ENCODE peak calls at places on chromosomes 11 and 22, in eight cellular contexts. One of them, this sample, is unnamed.

GRCh38 chr11:69499216-69499945 is 17.9 kb downstream of the LINC01488 start:
- DNase-seq in NCI-H460: no peak
- DNase-seq in HFF-Myc: no peak
- DNase-seq in activated B cell treated with CpG ODN at 0.5 μM for 24 hours: no peak
- DNase-seq in GM10248: no peak
- DNase-seq in NCI-H774: no peak
- DNase-seq in GM12891: no peak
- DNase-seq in AG04450: no peak
- DNase-seq in this sample: no peak

GRCh38 chr11:70398834-70399680 is 728 bp downstream of the CTTN start:
- DNase-seq in NCI-H460: no peak
- DNase-seq in HFF-Myc: no peak
- DNase-seq in activated B cell treated with CpG ODN at 0.5 μM for 24 hours: no peak
- DNase-seq in GM10248: peak; percentile 69
- DNase-seq in NCI-H774: no peak
- DNase-seq in GM12891: peak; percentile 66
- DNase-seq in AG04450: no peak
- DNase-seq in this sample: no peak

GRCh38 chr11:116598036-116598435 is 174.8 kb downstream of the BUD13 start:
- DNase-seq in NCI-H460: no peak
- DNase-seq in HFF-Myc: no peak
- DNase-seq in activated B cell treated with CpG ODN at 0.5 μM for 24 hours: no peak
- DNase-seq in GM10248: no peak
- DNase-seq in NCI-H774: no peak
- DNase-seq in GM12891: no peak
- DNase-seq in AG04450: no peak
- DNase-seq in this sample: no peak

GRCh38 chr11:86582898-86583297 is 89.5 kb downstream of the ME3 start:
- DNase-seq in NCI-H460: no peak
- DNase-seq in HFF-Myc: no peak
- DNase-seq in activated B cell treated with CpG ODN at 0.5 μM for 24 hours: no peak
- DNase-seq in GM10248: no peak
- DNase-seq in NCI-H774: no peak
- DNase-seq in GM12891: no peak
- DNase-seq in AG04450: no peak
- DNase-seq in this sample: no peak

GRCh38 chr11:76769071-76769560 is 14.0 kb upstream of the TSKU start:
- DNase-seq in NCI-H460: peak; percentile 79
- DNase-seq in HFF-Myc: no peak
- DNase-seq in activated B cell treated with CpG ODN at 0.5 μM for 24 hours: no peak
- DNase-seq in GM10248: no peak
- DNase-seq in NCI-H774: no peak
- DNase-seq in GM12891: no peak
- DNase-seq in AG04450: no peak
- DNase-seq in this sample: no peak

GRCh38 chr11:123301696-123302400 is 106.8 kb upstream of the CLMP start:
- DNase-seq in NCI-H460: peak; percentile 26
- DNase-seq in HFF-Myc: no peak
- DNase-seq in activated B cell treated with CpG ODN at 0.5 μM for 24 hours: peak; percentile 65
- DNase-seq in GM10248: peak; percentile 89
- DNase-seq in NCI-H774: peak; percentile 37
- DNase-seq in GM12891: peak; percentile 81
- DNase-seq in AG04450: no peak
- DNase-seq in this sample: no peak

GRCh38 chr22:35958334-35958733 is 70.3 kb downstream of the RBFOX2 start:
- DNase-seq in NCI-H460: no peak
- DNase-seq in HFF-Myc: no peak
- DNase-seq in activated B cell treated with CpG ODN at 0.5 μM for 24 hours: no peak
- DNase-seq in GM10248: no peak
- DNase-seq in NCI-H774: no peak
- DNase-seq in GM12891: no peak
- DNase-seq in AG04450: no peak
- DNase-seq in this sample: no peak

GRCh38 chr22:43812890-43813289 is 785 bp upstream of the EFCAB6 start:
- DNase-seq in NCI-H460: no peak
- DNase-seq in HFF-Myc: no peak
- DNase-seq in activated B cell treated with CpG ODN at 0.5 μM for 24 hours: no peak
- DNase-seq in GM10248: no peak
- DNase-seq in NCI-H774: no peak
- DNase-seq in GM12891: no peak
- DNase-seq in AG04450: no peak
- DNase-seq in this sample: no peak

GRCh38 chr22:26847046-26847445 is 189.7 kb downstream of the MIAT start:
- DNase-seq in NCI-H460: no peak
- DNase-seq in HFF-Myc: no peak
- DNase-seq in activated B cell treated with CpG ODN at 0.5 μM for 24 hours: no peak
- DNase-seq in GM10248: no peak
- DNase-seq in NCI-H774: no peak
- DNase-seq in GM12891: no peak
- DNase-seq in AG04450: no peak
- DNase-seq in this sample: no peak

GRCh38 chr11:78216571-78217287 is 28.0 kb downstream of the USP35 start:
- DNase-seq in NCI-H460: no peak
- DNase-seq in HFF-Myc: no peak
- DNase-seq in activated B cell treated with CpG ODN at 0.5 μM for 24 hours: no peak
- DNase-seq in GM10248: no peak
- DNase-seq in NCI-H774: no peak
- DNase-seq in GM12891: no peak
- DNase-seq in AG04450: no peak
- DNase-seq in this sample: no peak

GRCh38 chr11:73597340-73597955 is 464 bp downstream of the FAM168A start:
- DNase-seq in NCI-H460: no peak
- DNase-seq in HFF-Myc: no peak
- DNase-seq in activated B cell treated with CpG ODN at 0.5 μM for 24 hours: no peak
- DNase-seq in GM10248: no peak
- DNase-seq in NCI-H774: no peak
- DNase-seq in GM12891: no peak
- DNase-seq in AG04450: no peak
- DNase-seq in this sample: no peak

GRCh38 chr22:28548411-28548810 is 131.2 kb downstream of the TTC28 start:
- DNase-seq in NCI-H460: no peak
- DNase-seq in HFF-Myc: no peak
- DNase-seq in activated B cell treated with CpG ODN at 0.5 μM for 24 hours: no peak
- DNase-seq in GM10248: no peak
- DNase-seq in NCI-H774: no peak
- DNase-seq in GM12891: no peak
- DNase-seq in AG04450: no peak
- DNase-seq in this sample: no peak

GRCh38 chr11:114774599-114775365 is 96.5 kb downstream of the NXPE2 start:
- DNase-seq in NCI-H460: no peak
- DNase-seq in HFF-Myc: no peak
- DNase-seq in activated B cell treated with CpG ODN at 0.5 μM for 24 hours: no peak
- DNase-seq in GM10248: peak; percentile 33
- DNase-seq in NCI-H774: peak; percentile 67
- DNase-seq in GM12891: peak; percentile 24
- DNase-seq in AG04450: peak; percentile 11
- DNase-seq in this sample: no peak

GRCh38 chr11:9351321-9351881 is 33.1 kb upstream of the IPO7 start:
- DNase-seq in NCI-H460: no peak
- DNase-seq in HFF-Myc: no peak
- DNase-seq in activated B cell treated with CpG ODN at 0.5 μM for 24 hours: no peak
- DNase-seq in GM10248: no peak
- DNase-seq in NCI-H774: no peak
- DNase-seq in GM12891: no peak
- DNase-seq in AG04450: no peak
- DNase-seq in this sample: no peak

GRCh38 chr22:49979587-49980264 is 19.2 kb downstream of the PIM3 start:
- DNase-seq in NCI-H460: peak; percentile 30
- DNase-seq in HFF-Myc: no peak
- DNase-seq in activated B cell treated with CpG ODN at 0.5 μM for 24 hours: no peak
- DNase-seq in GM10248: no peak
- DNase-seq in NCI-H774: no peak
- DNase-seq in GM12891: no peak
- DNase-seq in AG04450: no peak
- DNase-seq in this sample: no peak

GRCh38 chr22:19895160-19895849 is 40.6 kb upstream of the GNB1L start:
- DNase-seq in NCI-H460: no peak
- DNase-seq in HFF-Myc: no peak
- DNase-seq in activated B cell treated with CpG ODN at 0.5 μM for 24 hours: no peak
- DNase-seq in GM10248: no peak
- DNase-seq in NCI-H774: no peak
- DNase-seq in GM12891: no peak
- DNase-seq in AG04450: no peak
- DNase-seq in this sample: no peak

GRCh38 chr11:130400793-130401483 is 27.5 kb downstream of the ADAMTS8 start:
- DNase-seq in NCI-H460: no peak
- DNase-seq in HFF-Myc: no peak
- DNase-seq in activated B cell treated with CpG ODN at 0.5 μM for 24 hours: no peak
- DNase-seq in GM10248: no peak
- DNase-seq in NCI-H774: no peak
- DNase-seq in GM12891: no peak
- DNase-seq in AG04450: peak; percentile 61
- DNase-seq in this sample: no peak

GRCh38 chr11:2744166-2744565 is 44.4 kb upstream of the KCNQ1OT1 start:
- DNase-seq in NCI-H460: no peak
- DNase-seq in HFF-Myc: no peak
- DNase-seq in activated B cell treated with CpG ODN at 0.5 μM for 24 hours: no peak
- DNase-seq in GM10248: no peak
- DNase-seq in NCI-H774: no peak
- DNase-seq in GM12891: no peak
- DNase-seq in AG04450: no peak
- DNase-seq in this sample: no peak

GRCh38 chr11:75492181-75492820 is 33.4 kb downstream of the GDPD5 start:
- DNase-seq in NCI-H460: no peak
- DNase-seq in HFF-Myc: no peak
- DNase-seq in activated B cell treated with CpG ODN at 0.5 μM for 24 hours: peak; percentile 27
- DNase-seq in GM10248: peak; percentile 64
- DNase-seq in NCI-H774: no peak
- DNase-seq in GM12891: peak; percentile 50
- DNase-seq in AG04450: no peak
- DNase-seq in this sample: no peak

GRCh38 chr11:73716153-73717056 is 44.5 kb downstream of the RAB6A start:
- DNase-seq in NCI-H460: no peak
- DNase-seq in HFF-Myc: no peak
- DNase-seq in activated B cell treated with CpG ODN at 0.5 μM for 24 hours: no peak
- DNase-seq in GM10248: peak; percentile 20
- DNase-seq in NCI-H774: peak; percentile 12
- DNase-seq in GM12891: no peak
- DNase-seq in AG04450: no peak
- DNase-seq in this sample: no peak

GRCh38 chr11:19895776-19896175 is 183.1 kb downstream of the NAV2 start:
- DNase-seq in NCI-H460: no peak
- DNase-seq in HFF-Myc: no peak
- DNase-seq in activated B cell treated with CpG ODN at 0.5 μM for 24 hours: no peak
- DNase-seq in GM10248: no peak
- DNase-seq in NCI-H774: no peak
- DNase-seq in GM12891: no peak
- DNase-seq in AG04450: no peak
- DNase-seq in this sample: no peak

GRCh38 chr11:105265859-105266258 is 126.3 kb upstream of the CARD18 start:
- DNase-seq in NCI-H460: no peak
- DNase-seq in HFF-Myc: no peak
- DNase-seq in activated B cell treated with CpG ODN at 0.5 μM for 24 hours: no peak
- DNase-seq in GM10248: no peak
- DNase-seq in NCI-H774: no peak
- DNase-seq in GM12891: no peak
- DNase-seq in AG04450: no peak
- DNase-seq in this sample: no peak

GRCh38 chr22:41048791-41049717 is 43.3 kb upstream of the EP300 start:
- DNase-seq in NCI-H460: no peak
- DNase-seq in HFF-Myc: peak; percentile 57
- DNase-seq in activated B cell treated with CpG ODN at 0.5 μM for 24 hours: no peak
- DNase-seq in GM10248: no peak
- DNase-seq in NCI-H774: no peak
- DNase-seq in GM12891: no peak
- DNase-seq in AG04450: peak; percentile 59
- DNase-seq in this sample: peak; percentile 54

GRCh38 chr11:5831196-5831829 is 10.4 kb downstream of the OR52E6 start:
- DNase-seq in NCI-H460: no peak
- DNase-seq in HFF-Myc: no peak
- DNase-seq in activated B cell treated with CpG ODN at 0.5 μM for 24 hours: no peak
- DNase-seq in GM10248: no peak
- DNase-seq in NCI-H774: no peak
- DNase-seq in GM12891: no peak
- DNase-seq in AG04450: no peak
- DNase-seq in this sample: no peak

GRCh38 chr11:33027846-33028536 is 11.4 kb upstream of the TCP11L1 start:
- DNase-seq in NCI-H460: no peak
- DNase-seq in HFF-Myc: no peak
- DNase-seq in activated B cell treated with CpG ODN at 0.5 μM for 24 hours: no peak
- DNase-seq in GM10248: no peak
- DNase-seq in NCI-H774: no peak
- DNase-seq in GM12891: no peak
- DNase-seq in AG04450: no peak
- DNase-seq in this sample: no peak

GRCh38 chr22:35367331-35367886 is 13.5 kb upstream of the HMOX1 start:
- DNase-seq in NCI-H460: no peak
- DNase-seq in HFF-Myc: no peak
- DNase-seq in activated B cell treated with CpG ODN at 0.5 μM for 24 hours: peak; percentile 49
- DNase-seq in GM10248: no peak
- DNase-seq in NCI-H774: no peak
- DNase-seq in GM12891: no peak
- DNase-seq in AG04450: no peak
- DNase-seq in this sample: no peak

GRCh38 chr22:46641829-46642266 is 21.7 kb downstream of the GRAMD4 start:
- DNase-seq in NCI-H460: no peak
- DNase-seq in HFF-Myc: no peak
- DNase-seq in activated B cell treated with CpG ODN at 0.5 μM for 24 hours: no peak
- DNase-seq in GM10248: no peak
- DNase-seq in NCI-H774: no peak
- DNase-seq in GM12891: no peak
- DNase-seq in AG04450: peak; percentile 27
- DNase-seq in this sample: no peak

GRCh38 chr11:77027275-77027674 is 6.9 kb upstream of the B3GNT6 start:
- DNase-seq in NCI-H460: no peak
- DNase-seq in HFF-Myc: no peak
- DNase-seq in activated B cell treated with CpG ODN at 0.5 μM for 24 hours: no peak
- DNase-seq in GM10248: no peak
- DNase-seq in NCI-H774: no peak
- DNase-seq in GM12891: no peak
- DNase-seq in AG04450: no peak
- DNase-seq in this sample: no peak

GRCh38 chr11:92527467-92527866 is 302.8 kb downstream of the FAT3 start:
- DNase-seq in NCI-H460: no peak
- DNase-seq in HFF-Myc: no peak
- DNase-seq in activated B cell treated with CpG ODN at 0.5 μM for 24 hours: no peak
- DNase-seq in GM10248: no peak
- DNase-seq in NCI-H774: no peak
- DNase-seq in GM12891: no peak
- DNase-seq in AG04450: no peak
- DNase-seq in this sample: no peak

GRCh38 chr11:78325274-78325781 is 92.3 kb downstream of the GAB2 start:
- DNase-seq in NCI-H460: no peak
- DNase-seq in HFF-Myc: no peak
- DNase-seq in activated B cell treated with CpG ODN at 0.5 μM for 24 hours: no peak
- DNase-seq in GM10248: no peak
- DNase-seq in NCI-H774: no peak
- DNase-seq in GM12891: no peak
- DNase-seq in AG04450: no peak
- DNase-seq in this sample: no peak

GRCh38 chr11:8839957-8840945 is 70.7 kb upstream of the AKIP1 start:
- DNase-seq in NCI-H460: no peak
- DNase-seq in HFF-Myc: no peak
- DNase-seq in activated B cell treated with CpG ODN at 0.5 μM for 24 hours: no peak
- DNase-seq in GM10248: peak; percentile 39
- DNase-seq in NCI-H774: peak; percentile 17
- DNase-seq in GM12891: no peak
- DNase-seq in AG04450: no peak
- DNase-seq in this sample: no peak

GRCh38 chr11:34234086-34234740 is 123.6 kb downstream of the ABTB2 start:
- DNase-seq in NCI-H460: peak; percentile 37
- DNase-seq in HFF-Myc: peak; percentile 36
- DNase-seq in activated B cell treated with CpG ODN at 0.5 μM for 24 hours: peak; percentile 67
- DNase-seq in GM10248: peak; percentile 68
- DNase-seq in NCI-H774: no peak
- DNase-seq in GM12891: peak; percentile 38
- DNase-seq in AG04450: no peak
- DNase-seq in this sample: no peak

GRCh38 chr11:57479925-57480324 is 19.6 kb downstream of the RTN4RL2 start:
- DNase-seq in NCI-H460: no peak
- DNase-seq in HFF-Myc: no peak
- DNase-seq in activated B cell treated with CpG ODN at 0.5 μM for 24 hours: no peak
- DNase-seq in GM10248: no peak
- DNase-seq in NCI-H774: no peak
- DNase-seq in GM12891: no peak
- DNase-seq in AG04450: no peak
- DNase-seq in this sample: no peak

GRCh38 chr22:22820626-22821025 is 67.0 kb upstream of the IGLL5 start:
- DNase-seq in NCI-H460: no peak
- DNase-seq in HFF-Myc: no peak
- DNase-seq in activated B cell treated with CpG ODN at 0.5 μM for 24 hours: no peak
- DNase-seq in GM10248: no peak
- DNase-seq in NCI-H774: no peak
- DNase-seq in GM12891: no peak
- DNase-seq in AG04450: no peak
- DNase-seq in this sample: no peak

This sample was measured in retinal pigment epithelial cell.